ENCODE peak calls at places on chromosomes 16 and 17, in four cellular contexts. V is NB4, D is GM12892, L is esophagus muscularis mucosa. Q is an unnamed sample.

GRCh38 chr16:69190046-69190588 is 3.2 kb downstream of the SNTB2 start:
- DNase-seq in V (no peak), L (no peak), D (no peak), Q (no peak)

GRCh38 chr16:85829751-85830445 is 30.4 kb downstream of the COX4I1 start:
- DNase-seq in L (no peak), D (no peak), V (peak; percentile 98), Q (no peak)

GRCh38 chr16:53457670-53458069 is 23.4 kb downstream of the RBL2 start:
- DNase-seq in L (no peak), V (peak; percentile 46), D (peak; percentile 29), Q (no peak)

GRCh38 chr16:12716658-12717057 is 87.0 kb downstream of the CPPED1 start:
- DNase-seq in L (no peak), V (no peak), D (no peak), Q (no peak)

GRCh38 chr16:57689772-57690558 is 4.6 kb upstream of the DRC7 start:
- DNase-seq in D (peak; percentile 55), V (peak; percentile 100), L (no peak), Q (peak; percentile 95)

GRCh38 chr17:52648995-52649394 is 490.5 kb upstream of the CA10 start:
- DNase-seq in V (no peak), D (no peak), L (no peak), Q (no peak)

GRCh38 chr16:2971134-2971984 is 2.2 kb downstream of the PAQR4 start:
- DNase-seq in D (no peak), L (no peak), V (peak; percentile 43), Q (no peak)

GRCh38 chr17:55324296-55324978 is 59.7 kb downstream of the HLF start:
- DNase-seq in L (no peak), V (no peak), D (no peak), Q (peak; percentile 28)

GRCh38 chr16:80682435-80683070 is 121.8 kb downstream of the CDYL2 start:
- DNase-seq in L (peak; percentile 89), D (no peak), V (no peak), Q (no peak)

GRCh38 chr17:56834380-56835258 is 668 bp downstream of the DGKE start:
- DNase-seq in V (peak; percentile 74), D (peak; percentile 36), L (no peak), Q (peak; percentile 69)

GRCh38 chr17:9937164-9937835 is 32.2 kb upstream of the RCVRN start:
- DNase-seq in V (no peak), L (no peak), D (no peak), Q (no peak)

GRCh38 chr16:48101069-48101674 is 54.6 kb downstream of the ABCC12 start:
- DNase-seq in V (no peak), L (no peak), D (peak; percentile 41), Q (no peak)

GRCh38 chr16:86925067-86925791 is 346.9 kb downstream of the FOXL1 start:
- DNase-seq in V (no peak), L (no peak), D (no peak), Q (no peak)

GRCh38 chr16:4309833-4310266 is 6.0 kb upstream of the GLIS2 start:
- DNase-seq in V (no peak), D (peak; percentile 64), L (no peak), Q (peak; percentile 69)

GRCh38 chr16:84535851-84536250 is 31.4 kb upstream of the MEAK7 start:
- DNase-seq in L (no peak), V (no peak), D (no peak), Q (no peak)

GRCh38 chr17:47651704-47652103 is 2.0 kb downstream of the KPNB1 start:
- DNase-seq in L (no peak), D (no peak), V (no peak), Q (no peak)

GRCh38 chr17:47652570-47652969 is 2.9 kb downstream of the KPNB1 start:
- DNase-seq in L (no peak), D (no peak), V (no peak), Q (no peak)

GRCh38 chr17:47649972-47650524 is 329 bp downstream of the KPNB1 start:
- DNase-seq in D (peak; percentile 35), V (no peak), L (peak; percentile 92), Q (no peak)

GRCh38 chr17:47650525-47651522 is 1.1 kb downstream of the KPNB1 start:
- DNase-seq in V (peak; percentile 99), D (peak; percentile 85), L (peak; percentile 97), Q (peak; percentile 97)

DNA sequence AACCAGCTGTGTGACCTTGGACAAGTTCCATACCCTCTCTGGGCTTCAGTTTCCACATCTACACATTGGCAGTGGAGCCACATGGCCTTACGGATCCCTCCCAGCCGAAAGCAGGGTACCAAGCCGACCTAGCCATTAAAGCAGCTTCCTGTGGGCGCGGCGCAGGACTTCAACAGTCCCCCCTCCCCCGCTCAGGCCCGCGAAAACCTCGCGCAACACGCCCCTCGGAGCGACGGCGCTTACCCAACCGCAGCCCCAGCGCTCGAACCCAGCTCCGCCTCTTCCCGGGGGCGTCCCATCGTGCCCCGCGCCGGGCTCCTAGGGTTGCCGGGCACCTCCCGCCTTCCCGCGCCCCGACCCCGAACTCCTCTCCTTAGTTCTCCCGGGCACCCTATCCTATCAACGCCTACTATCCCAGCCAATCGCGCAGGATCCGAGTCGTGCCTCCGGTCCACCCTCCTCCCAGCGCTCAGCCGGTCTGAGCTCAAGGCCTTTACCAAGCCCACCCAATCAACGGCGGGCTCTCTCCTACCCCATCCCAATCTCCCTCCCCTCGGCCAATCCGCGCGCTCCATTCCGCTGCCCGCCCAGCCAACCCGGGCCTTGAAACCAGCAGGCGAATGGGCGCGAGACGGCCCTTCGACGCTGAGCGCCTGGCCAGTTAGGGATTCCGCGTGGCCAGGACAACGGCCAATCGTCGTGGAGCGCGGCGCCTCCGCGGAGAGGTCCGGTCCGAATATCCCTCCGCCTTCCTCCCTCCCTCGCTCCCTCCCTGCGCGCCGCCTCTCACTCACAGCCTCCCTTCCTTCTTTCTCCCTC is at the start of gene KPNB1:
- DNase-seq in D (peak; percentile 84), L (peak; percentile 100), V (peak; percentile 100), Q (peak; percentile 100)
- TF ChIP-seq POLR2A in D (peak; percentile 89), L (peak; percentile 62), V (peak; percentile 58), Q (peak; percentile 80)

GRCh38 chr16:31246296-31246695 is 13.5 kb upstream of the ITGAM start:
- DNase-seq in L (no peak), D (no peak), V (no peak), Q (no peak)
- TF ChIP-seq POLR2A in L (no peak), D (no peak), V (no peak), Q (no peak)

DNA sequence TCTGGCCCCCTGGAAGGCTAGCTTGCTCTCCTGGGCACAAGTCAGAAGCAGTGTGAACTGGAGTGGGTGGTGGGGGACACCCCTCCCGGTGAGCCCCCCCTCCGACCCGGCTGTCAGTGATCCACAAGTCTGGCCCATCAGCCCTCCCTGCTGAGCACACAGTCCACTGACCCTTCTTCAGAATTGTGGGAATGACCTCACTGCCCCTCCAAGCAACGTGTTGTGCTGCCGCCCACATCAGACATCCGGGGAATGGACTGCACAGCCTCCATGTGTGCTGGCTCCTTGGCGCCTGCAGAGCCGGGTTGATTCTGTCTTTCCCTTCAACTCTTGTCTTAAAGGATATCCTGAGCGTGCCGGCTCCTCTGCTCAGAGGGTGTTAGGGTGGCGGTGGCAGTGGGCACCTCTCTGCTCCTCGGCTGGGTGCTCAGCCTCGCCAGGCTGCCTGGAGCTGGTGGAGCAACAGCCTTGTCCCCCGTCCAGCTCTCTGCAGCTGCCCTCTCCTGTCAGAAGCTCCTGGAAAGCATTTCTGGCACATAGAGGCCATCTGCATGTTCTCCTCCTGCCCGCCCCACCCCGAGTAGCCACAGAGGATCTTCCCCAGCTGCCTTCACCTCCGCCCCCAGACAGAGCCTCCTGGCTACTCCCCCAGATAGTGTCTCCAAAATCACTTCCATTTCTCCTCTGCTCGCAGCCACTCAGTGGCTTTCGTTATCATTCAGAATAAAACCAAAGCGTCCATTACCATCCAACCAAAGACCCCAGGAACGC is 19.8 kb downstream of the NPTX1 start:
- DNase-seq in D (no peak), L (no peak), V (no peak), Q (peak; percentile 77)
- TF ChIP-seq POLR2A in D (no peak), L (no peak), V (no peak), Q (no peak)

DNA sequence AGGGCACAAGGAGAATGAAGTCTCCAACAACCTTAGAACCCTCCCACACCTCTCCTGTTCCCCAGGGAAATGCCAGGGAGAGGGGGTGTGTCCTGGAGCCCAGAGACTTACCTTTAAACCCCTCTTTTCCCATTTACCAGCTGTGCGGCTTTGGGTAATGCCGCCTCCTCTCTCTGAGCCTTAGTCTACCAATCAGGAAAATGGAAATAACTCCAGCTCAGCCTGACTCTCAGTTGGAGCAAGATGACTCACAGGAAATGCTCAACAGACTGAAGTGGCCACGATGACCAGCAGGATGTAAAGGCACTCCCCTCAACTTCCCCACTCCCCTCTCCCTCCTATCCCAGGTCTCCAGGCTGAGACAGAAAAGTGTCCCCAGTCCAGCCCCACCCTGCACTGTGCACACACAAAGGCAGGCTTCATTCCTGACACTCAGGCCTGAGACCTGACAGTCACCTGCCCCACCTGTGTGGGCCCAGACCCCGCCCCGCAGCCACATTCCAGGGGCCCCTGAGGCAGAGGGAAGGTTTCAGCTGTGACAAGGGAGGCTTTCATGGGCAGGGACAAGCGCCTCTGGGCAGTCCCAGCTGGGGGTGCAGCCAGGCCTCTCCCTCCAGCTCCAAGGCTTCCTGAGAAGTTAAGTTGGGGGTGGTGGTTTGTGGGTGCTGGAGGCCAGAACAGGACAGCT is 3.0 kb upstream of the KRT15 start:
- DNase-seq in L (no peak), D (no peak), V (peak; percentile 65), Q (no peak)
- TF ChIP-seq POLR2A in L (no peak), D (no peak), V (no peak), Q (no peak)

DNA sequence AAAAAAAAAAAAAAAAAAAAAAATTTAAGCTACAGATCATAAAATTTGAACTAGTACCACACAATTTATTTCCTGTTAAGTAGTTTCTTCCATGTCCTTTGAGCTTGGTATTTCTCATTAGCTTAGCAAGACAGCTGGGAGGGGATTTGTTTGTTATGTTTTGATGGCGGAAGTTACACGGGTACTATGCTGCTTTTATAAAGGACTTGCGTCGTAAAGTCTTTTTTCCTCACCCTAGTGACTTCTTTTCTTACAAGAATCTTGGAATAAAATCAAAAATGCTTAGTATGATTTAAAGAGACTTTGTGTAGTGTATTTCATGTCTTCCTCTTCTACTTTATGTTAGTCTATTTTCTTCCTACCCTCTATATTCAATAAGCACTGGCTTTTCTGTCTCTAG is 89.1 kb downstream of the NLK start:
- DNase-seq in L (no peak), V (no peak), D (no peak), Q (no peak)
- TF ChIP-seq POLR2A in L (no peak), V (no peak), D (no peak), Q (no peak)

GRCh38 chr17:8220783-8221662 is 10.6 kb upstream of the AURKB start:
- DNase-seq in V (peak; percentile 83), L (peak; percentile 99), D (no peak), Q (peak; percentile 91)
- TF ChIP-seq POLR2A in V (no peak), L (no peak), D (no peak), Q (peak; percentile 48)